ENCODE peak calls at places on chromosome 17, in four cellular contexts. W is endothelial cell of umbilical vein, C is A549, O is GM12878. V is an unnamed sample.

GRCh38 chr17:34756670-34757021 is 177.3 kb downstream of the TMEM132E start:
- DNase-seq in W (no peak), O (no peak), C (no peak), V (no peak)

GRCh38 chr17:28381141-28381825 is 9.8 kb downstream of the SARM1 start:
- DNase-seq in C (no peak), W (peak), O (no peak), V (no peak)

GRCh38 chr17:6426356-6427101 is 8.4 kb downstream of the AIPL1 start:
- DNase-seq in W (no peak), O (no peak), C (no peak), V (no peak)

GRCh38 chr17:73551756-73552155 is 92.5 kb downstream of the SDK2 start:
- DNase-seq in O (no peak), C (no peak), W (no peak), V (no peak)

GRCh38 chr17:14197582-14197981 is 39.1 kb downstream of the CDRT15 start:
- DNase-seq in C (no peak), O (no peak), W (no peak), V (no peak)

GRCh38 chr17:79557724-79558572 is 52.9 kb downstream of the RBFOX3 start:
- DNase-seq in C (no peak), O (no peak), W (no peak), V (no peak)

GRCh38 chr17:63435681-63436522 is 10.2 kb downstream of the CYB561 start:
- DNase-seq in W (no peak), C (no peak), O (no peak), V (no peak)

GRCh38 chr17:33387406-33387805 is 94.3 kb upstream of the ASIC2 start:
- DNase-seq in W (no peak), C (no peak), O (no peak), V (no peak)

GRCh38 chr17:10083864-10084263 is 114.5 kb downstream of the GAS7 start:
- DNase-seq in W (no peak), O (no peak), C (no peak), V (no peak)

GRCh38 chr17:79778504-79779087 is 648 bp downstream of the CBX2 start:
- DNase-seq in O (no peak), W (no peak), C (no peak), V (no peak)

GRCh38 chr17:43723697-43724359 is 34.8 kb downstream of the SOST start:
- DNase-seq in C (peak), W (no peak), O (no peak), V (peak)

GRCh38 chr17:32227910-32228309 is 37.7 kb upstream of the RHBDL3 start:
- DNase-seq in C (no peak), W (no peak), O (no peak), V (no peak)

GRCh38 chr17:81434079-81434478 is 38.8 kb downstream of the BAHCC1 start:
- DNase-seq in W (no peak), C (peak), O (no peak), V (no peak)

GRCh38 chr17:29569245-29569950 is 897 bp downstream of the TP53I13 start:
- DNase-seq in C (no peak), O (no peak), W (no peak), V (no peak)

GRCh38 chr17:70905796-70906195 is 736.5 kb downstream of the KCNJ2 start:
- DNase-seq in C (peak), O (no peak), W (no peak), V (no peak)

DNA sequence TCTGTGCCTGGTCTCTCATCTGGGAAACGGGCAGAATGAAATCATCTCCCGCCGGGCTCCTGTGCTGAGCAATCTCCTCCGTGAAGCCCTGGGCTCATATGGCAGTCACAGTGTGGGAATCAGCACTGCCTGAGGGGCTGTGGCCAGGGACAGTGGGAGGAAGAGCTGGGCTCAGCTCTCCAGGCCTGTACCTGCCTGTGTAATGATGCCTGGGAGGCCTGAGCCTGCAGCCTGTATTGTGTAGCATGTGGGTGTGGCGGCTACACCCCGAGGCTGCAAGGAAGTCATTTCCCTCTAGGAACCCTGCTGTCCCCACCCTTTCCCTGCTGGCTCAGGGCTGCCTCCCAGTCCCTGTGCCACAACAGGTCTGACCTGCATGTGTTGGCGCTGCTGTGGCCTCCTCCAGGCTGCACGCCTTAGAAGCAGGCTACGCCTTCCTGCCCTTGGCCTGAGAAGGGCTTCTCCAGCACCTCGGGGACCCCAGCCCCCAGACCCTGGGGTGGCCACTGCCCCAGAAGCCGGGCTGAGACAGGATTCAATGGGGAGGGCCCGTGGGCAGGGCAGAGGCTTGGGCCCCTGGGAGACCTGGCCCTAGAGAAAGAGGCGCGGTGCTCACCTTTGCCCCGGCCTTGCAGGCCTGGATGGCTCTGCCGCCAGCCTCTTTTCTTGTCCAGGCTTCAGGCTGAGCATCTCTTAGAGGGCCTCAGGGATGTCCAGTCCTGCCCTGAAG is 2.1 kb downstream of the ITGB4 start:
- DNase-seq in W (no peak), C (no peak), O (no peak), V (no peak)
- TF ChIP-seq POLR2A in W (no peak), C (no peak), O (no peak), V (no peak)

GRCh38 chr17:2186937-2187336 is 116.6 kb downstream of the SMG6 start:
- DNase-seq in W (no peak), C (no peak), O (no peak), V (no peak)
- TF ChIP-seq MYC in W (no peak), C (no peak), O (no peak), V (no peak)

DNA sequence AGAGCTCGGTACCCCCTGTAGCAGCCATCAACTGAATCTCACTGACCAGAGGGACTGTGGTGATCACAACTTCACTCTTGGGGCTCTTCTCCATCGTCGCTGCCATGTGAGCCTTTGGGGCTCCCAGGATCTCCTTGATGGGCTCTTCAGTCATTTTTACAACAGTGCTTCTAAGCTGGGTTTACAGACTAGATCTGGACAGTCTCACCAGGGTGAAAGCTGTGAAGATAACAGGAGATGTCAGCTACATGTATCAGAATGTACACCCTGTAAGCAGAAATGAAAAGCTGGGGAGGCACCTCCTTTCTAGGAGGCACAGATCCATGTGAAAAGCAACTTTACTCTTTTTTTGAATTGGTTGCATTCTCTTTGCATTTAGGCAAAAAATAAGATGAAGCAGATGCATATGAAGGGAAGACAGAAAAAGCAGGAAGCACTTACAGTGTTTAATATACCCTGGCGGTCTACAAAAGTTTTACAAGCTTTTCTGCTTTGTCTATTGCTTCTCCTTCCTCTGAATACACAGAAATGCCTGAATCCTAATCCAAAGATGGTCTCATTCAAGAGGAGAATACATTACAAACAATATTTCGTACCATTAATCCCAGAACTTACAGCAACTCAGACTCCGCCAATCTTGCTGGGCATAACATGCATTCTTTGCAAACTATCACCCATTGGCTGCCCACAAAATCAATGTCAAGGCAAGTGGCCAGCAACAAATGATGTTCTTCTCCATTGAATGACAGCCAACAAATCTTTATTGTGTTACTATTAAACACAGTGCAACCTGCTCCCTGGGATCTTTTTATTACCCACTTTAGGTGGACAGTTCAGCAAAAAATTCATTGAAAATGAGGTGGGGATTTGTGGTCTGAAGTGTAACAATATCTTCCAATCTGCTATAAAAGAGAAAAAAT is 1.5 kb downstream of the TMEM100 start:
- DNase-seq in W (no peak), O (no peak), C (no peak), V (no peak)
- TF ChIP-seq POLR2A in W (no peak), O (no peak), C (no peak), V (no peak)

GRCh38 chr17:68437979-68438877 is 19.1 kb downstream of the WIPI1 start:
- DNase-seq in W (peak), C (no peak), O (no peak), V (peak)
- TF ChIP-seq MYC in W (no peak), C (no peak), O (no peak), V (peak)

GRCh38 chr17:48961516-48962233 is 6.7 kb downstream of the GIP start:
- DNase-seq in C (peak), O (no peak), W (peak), V (peak)
- TF ChIP-seq POLR2A in C (no peak), O (no peak), W (no peak), V (no peak)

DNA sequence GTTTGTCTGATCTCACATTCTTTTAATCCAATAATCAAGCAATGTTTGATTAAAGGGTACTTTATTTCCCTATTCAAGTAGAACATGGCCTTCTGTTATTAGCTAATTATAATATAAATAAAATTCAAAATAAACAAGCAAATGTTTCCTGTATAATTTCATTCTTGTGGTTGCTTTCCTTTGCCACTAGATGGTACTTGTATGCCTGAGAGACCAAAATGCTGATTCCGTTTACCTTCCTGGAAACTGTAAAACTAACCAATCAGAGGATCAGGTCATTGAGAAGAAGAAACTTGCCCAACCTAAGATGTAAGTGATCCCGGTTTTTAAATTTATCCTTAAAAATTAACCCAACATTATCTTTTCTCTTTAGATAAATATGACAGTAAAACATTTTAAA is 8.1 kb upstream of the ABCA5 start:
- DNase-seq in W (peak), C (peak), O (no peak), V (peak)
- TF ChIP-seq MYC in W (no peak), C (no peak), O (no peak), V (no peak)

GRCh38 chr17:72115789-72116520 is 4.9 kb upstream of the SOX9 start:
- DNase-seq in W (no peak), C (no peak), O (no peak), V (no peak)

GRCh38 chr17:72117748-72118587 is 2.9 kb upstream of the SOX9 start:
- DNase-seq in W (no peak), C (no peak), O (no peak), V (no peak)

GRCh38 chr17:72118588-72119279 is 2.1 kb upstream of the SOX9 start:
- DNase-seq in W (peak), C (peak), O (peak), V (peak)

GRCh38 chr17:72117470-72117747 is 3.4 kb upstream of the SOX9 start:
- DNase-seq in O (no peak), C (no peak), W (no peak), V (no peak)

GRCh38 chr17:72116692-72117469 is 3.9 kb upstream of the SOX9 start:
- DNase-seq in C (no peak), W (no peak), O (no peak), V (no peak)
- TF ChIP-seq POLR2A in C (no peak), W (no peak), O (no peak), V (no peak)